ENCODE peak calls at places on chromosomes 3 and 15, in ten cellular contexts. X, T, U, N, Y, E, P, V, I and F are unnamed samples.
A peak's percentile ranks its signal among the peaks of the same experiment; 100 is the strongest.

GRCh38 chr3:47022540-47023161 is 43.2 kb downstream of the NBEAL2 start:
- DNase-seq in X (peak; percentile 38), T (no peak), U (no peak), N (peak; percentile 31), Y (no peak), E (no peak), P (no peak), V (no peak), I (no peak), F (peak; percentile 33)

GRCh38 chr15:70833897-70834765 is 19.8 kb downstream of the LARP6 start:
- DNase-seq in X (peak; percentile 80), T (peak; percentile 67), U (no peak), N (no peak), Y (no peak), E (peak; percentile 84), P (peak; percentile 79), V (peak; percentile 85), I (peak; percentile 90), F (peak; percentile 59)

GRCh38 chr3:46700772-46701171 is 420 bp upstream of the TMIE start:
- DNase-seq in X (no peak), T (no peak), U (peak; percentile 47), N (no peak), Y (no peak), E (no peak), P (no peak), V (no peak), I (no peak), F (peak; percentile 48)

GRCh38 chr3:148932976-148933375 is 58.4 kb upstream of the GYG1 start:
- DNase-seq in X (no peak), T (no peak), U (no peak), N (no peak), Y (no peak), E (no peak), P (no peak), V (no peak), I (no peak), F (no peak)

GRCh38 chr3:26236511-26236910 is 386.1 kb upstream of the LRRC3B start:
- DNase-seq in X (no peak), T (no peak), U (peak; percentile 19), N (no peak), Y (no peak), E (peak; percentile 80), P (no peak), V (no peak), I (no peak), F (peak; percentile 38)

GRCh38 chr3:117350386-117350785 is 640.8 kb downstream of the TUSC7 start:
- DNase-seq in X (no peak), T (no peak), U (no peak), N (no peak), Y (no peak), E (peak; percentile 25), P (no peak), V (no peak), I (no peak), F (no peak)

GRCh38 chr15:68627476-68627875 is 48.7 kb downstream of the CORO2B start:
- DNase-seq in X (no peak), T (no peak), U (no peak), N (no peak), Y (no peak), E (no peak), P (no peak), V (no peak), I (no peak), F (no peak)

GRCh38 chr3:150248116-150248864 is 159.8 kb upstream of the TSC22D2 start:
- DNase-seq in X (peak; percentile 87), T (peak; percentile 91), U (no peak), N (no peak), Y (no peak), E (no peak), P (no peak), V (no peak), I (peak; percentile 36), F (peak; percentile 85)

GRCh38 chr3:7709383-7710082 is 792.1 kb upstream of the LMCD1 start:
- DNase-seq in X (no peak), T (no peak), U (no peak), N (no peak), Y (no peak), E (no peak), P (no peak), V (no peak), I (no peak), F (no peak)

GRCh38 chr15:66472176-66472999 is 25.2 kb downstream of the SNAPC5 start:
- DNase-seq in X (peak; percentile 36), T (peak; percentile 44), U (no peak), N (no peak), Y (peak; percentile 45), E (no peak), P (no peak), V (no peak), I (no peak), F (peak; percentile 76)

GRCh38 chr15:53752406-53752805 is 7.1 kb downstream of the WDR72 start:
- DNase-seq in X (no peak), T (no peak), U (no peak), N (no peak), Y (no peak), E (no peak), P (peak; percentile 15), V (no peak), I (no peak), F (peak; percentile 74)

GRCh38 chr3:135981701-135982403 is 16.3 kb downstream of the PPP2R3A start:
- DNase-seq in X (no peak), T (peak; percentile 41), U (no peak), N (no peak), Y (no peak), E (no peak), P (peak; percentile 0), V (no peak), I (no peak), F (no peak)

GRCh38 chr15:68484696-68485400 is 52.9 kb upstream of the ITGA11 start:
- DNase-seq in X (no peak), T (peak; percentile 45), U (peak; percentile 76), N (no peak), Y (no peak), E (no peak), P (no peak), V (no peak), I (peak; percentile 69), F (no peak)

GRCh38 chr3:73624363-73625123 is at the start of gene PDZRN3:
- DNase-seq in X (peak; percentile 52), T (peak; percentile 61), U (peak; percentile 83), N (peak; percentile 21), Y (no peak), E (peak; percentile 11), P (no peak), V (peak; percentile 87), I (no peak), F (no peak)

GRCh38 chr15:66008920-66009572 is 139.8 kb downstream of the RAB11A start:
- DNase-seq in X (peak; percentile 32), T (peak; percentile 30), U (no peak), N (no peak), Y (no peak), E (peak; percentile 24), P (peak; percentile 67), V (no peak), I (peak; percentile 21), F (peak; percentile 100)

GRCh38 chr15:79071901-79072300 is 18.7 kb downstream of the RASGRF1 start:
- DNase-seq in X (peak; percentile 3), T (peak; percentile 15), U (no peak), N (no peak), Y (no peak), E (no peak), P (no peak), V (no peak), I (no peak), F (no peak)

GRCh38 chr3:78462021-78462420 is 1305.8 kb downstream of the ROBO1 start:
- DNase-seq in X (no peak), T (no peak), U (no peak), N (no peak), Y (no peak), E (no peak), P (no peak), V (no peak), I (no peak), F (no peak)

GRCh38 chr3:123660900-123661299 is 76.0 kb upstream of the HACD2 start:
- DNase-seq in X (peak; percentile 98), T (peak; percentile 71), U (peak; percentile 98), N (no peak), Y (no peak), E (peak; percentile 45), P (peak; percentile 70), V (peak; percentile 91), I (no peak), F (peak; percentile 96)

GRCh38 chr3:123076496-123077418 is 9.9 kb downstream of the PDIA5 start:
- DNase-seq in X (no peak), T (no peak), U (peak; percentile 57), N (no peak), Y (no peak), E (peak; percentile 62), P (no peak), V (no peak), I (no peak), F (no peak)

GRCh38 chr3:86173401-86173800 is 817.5 kb downstream of the VGLL3 start:
- DNase-seq in X (no peak), T (no peak), U (no peak), N (no peak), Y (no peak), E (no peak), P (no peak), V (no peak), I (no peak), F (no peak)

GRCh38 chr3:27483117-27484001 is 825 bp downstream of the SLC4A7 start:
- DNase-seq in X (peak; percentile 86), T (peak; percentile 74), U (peak; percentile 43), N (peak; percentile 53), Y (peak; percentile 71), E (peak; percentile 56), P (peak; percentile 69), V (peak; percentile 88), I (peak; percentile 40), F (peak; percentile 67)

GRCh38 chr3:146166450-146167222 is 5.7 kb upstream of the PLOD2 start:
- DNase-seq in X (peak; percentile 93), T (peak; percentile 88), U (peak; percentile 37), N (no peak), Y (no peak), E (no peak), P (peak; percentile 86), V (no peak), I (peak; percentile 39), F (peak; percentile 92)

GRCh38 chr15:69812881-69813280 is 284.8 kb downstream of the TLE3 start:
- DNase-seq in X (no peak), T (no peak), U (no peak), N (no peak), Y (no peak), E (no peak), P (no peak), V (no peak), I (no peak), F (no peak)

GRCh38 chr3:131608741-131609140 is 106.0 kb upstream of the MRPL3 start:
- DNase-seq in X (peak; percentile 8), T (no peak), U (no peak), N (no peak), Y (no peak), E (no peak), P (no peak), V (no peak), I (no peak), F (peak; percentile 17)

GRCh38 chr15:35674873-35675781 is 129.2 kb upstream of the DPH6 start:
- DNase-seq in X (peak; percentile 81), T (peak; percentile 34), U (no peak), N (no peak), Y (no peak), E (peak; percentile 69), P (no peak), V (no peak), I (no peak), F (peak; percentile 72)